ENCODE peak calls at places on chromosome 1, in five cellular contexts. One of them, this sample, is unnamed.

GRCh38 chr1:8871965-8872399 is 6.5 kb downstream of the ENO1 start:
- DNase-seq in A549: no peak
- DNase-seq in fibroblast of pulmonary artery: no peak
- DNase-seq in NAMALWA: no peak
- DNase-seq in activated CD4-positive, alpha-beta T cell treated with anti-CD3 and anti-CD28 coated beads, Interleukin-2, amount 50 U/mL, for 4 hours: no peak
- DNase-seq in this sample: no peak

GRCh38 chr1:68149907-68150306 is 82.4 kb downstream of the WLS start:
- DNase-seq in A549: no peak
- DNase-seq in fibroblast of pulmonary artery: no peak
- DNase-seq in NAMALWA: no peak
- DNase-seq in activated CD4-positive, alpha-beta T cell treated with anti-CD3 and anti-CD28 coated beads, Interleukin-2, amount 50 U/mL, for 4 hours: no peak
- DNase-seq in this sample: no peak

GRCh38 chr1:26602378-26602959 is 72.9 kb downstream of the RPS6KA1 start:
- DNase-seq in A549: peak
- DNase-seq in fibroblast of pulmonary artery: peak
- DNase-seq in NAMALWA: peak
- DNase-seq in activated CD4-positive, alpha-beta T cell treated with anti-CD3 and anti-CD28 coated beads, Interleukin-2, amount 50 U/mL, for 4 hours: no peak
- DNase-seq in this sample: peak

GRCh38 chr1:44947774-44948311 is 38.6 kb downstream of the EIF2B3 start:
- DNase-seq in A549: no peak
- DNase-seq in fibroblast of pulmonary artery: peak
- DNase-seq in NAMALWA: no peak
- DNase-seq in activated CD4-positive, alpha-beta T cell treated with anti-CD3 and anti-CD28 coated beads, Interleukin-2, amount 50 U/mL, for 4 hours: no peak
- DNase-seq in this sample: no peak

GRCh38 chr1:29259802-29260441 is 23.6 kb downstream of the PTPRU start:
- DNase-seq in A549: no peak
- DNase-seq in fibroblast of pulmonary artery: no peak
- DNase-seq in NAMALWA: no peak
- DNase-seq in activated CD4-positive, alpha-beta T cell treated with anti-CD3 and anti-CD28 coated beads, Interleukin-2, amount 50 U/mL, for 4 hours: no peak
- DNase-seq in this sample: no peak

GRCh38 chr1:59186656-59187055 is 110.2 kb upstream of the FGGY start:
- DNase-seq in A549: no peak
- DNase-seq in fibroblast of pulmonary artery: peak
- DNase-seq in NAMALWA: no peak
- DNase-seq in activated CD4-positive, alpha-beta T cell treated with anti-CD3 and anti-CD28 coated beads, Interleukin-2, amount 50 U/mL, for 4 hours: no peak
- DNase-seq in this sample: peak

GRCh38 chr1:87642581-87643129 is 314.0 kb downstream of the LMO4 start:
- DNase-seq in A549: no peak
- DNase-seq in fibroblast of pulmonary artery: peak
- DNase-seq in NAMALWA: no peak
- DNase-seq in activated CD4-positive, alpha-beta T cell treated with anti-CD3 and anti-CD28 coated beads, Interleukin-2, amount 50 U/mL, for 4 hours: no peak
- DNase-seq in this sample: no peak

GRCh38 chr1:172630060-172630818 is 28.7 kb upstream of the FASLG start:
- DNase-seq in A549: peak
- DNase-seq in fibroblast of pulmonary artery: peak
- DNase-seq in NAMALWA: no peak
- DNase-seq in activated CD4-positive, alpha-beta T cell treated with anti-CD3 and anti-CD28 coated beads, Interleukin-2, amount 50 U/mL, for 4 hours: no peak
- DNase-seq in this sample: no peak

GRCh38 chr1:241423541-241424479 is 66.8 kb upstream of the RGS7 start:
- DNase-seq in A549: no peak
- DNase-seq in fibroblast of pulmonary artery: peak
- DNase-seq in NAMALWA: no peak
- DNase-seq in activated CD4-positive, alpha-beta T cell treated with anti-CD3 and anti-CD28 coated beads, Interleukin-2, amount 50 U/mL, for 4 hours: no peak
- DNase-seq in this sample: no peak

GRCh38 chr1:219518168-219518905 is 94.6 kb downstream of the ZC3H11B start:
- DNase-seq in A549: peak
- DNase-seq in fibroblast of pulmonary artery: peak
- DNase-seq in NAMALWA: no peak
- DNase-seq in activated CD4-positive, alpha-beta T cell treated with anti-CD3 and anti-CD28 coated beads, Interleukin-2, amount 50 U/mL, for 4 hours: no peak
- DNase-seq in this sample: peak

GRCh38 chr1:55877440-55878232 is 662.5 kb upstream of the USP24 start:
- DNase-seq in A549: no peak
- DNase-seq in fibroblast of pulmonary artery: no peak
- DNase-seq in NAMALWA: no peak
- DNase-seq in activated CD4-positive, alpha-beta T cell treated with anti-CD3 and anti-CD28 coated beads, Interleukin-2, amount 50 U/mL, for 4 hours: no peak
- DNase-seq in this sample: no peak

GRCh38 chr1:222095606-222096475 is 354.0 kb upstream of the DUSP10 start:
- DNase-seq in A549: peak
- DNase-seq in fibroblast of pulmonary artery: peak
- DNase-seq in NAMALWA: peak
- DNase-seq in activated CD4-positive, alpha-beta T cell treated with anti-CD3 and anti-CD28 coated beads, Interleukin-2, amount 50 U/mL, for 4 hours: peak
- DNase-seq in this sample: no peak

GRCh38 chr1:206668351-206668750 is 16.4 kb upstream of the MAPKAPK2 start:
- DNase-seq in A549: no peak
- DNase-seq in fibroblast of pulmonary artery: no peak
- DNase-seq in NAMALWA: no peak
- DNase-seq in activated CD4-positive, alpha-beta T cell treated with anti-CD3 and anti-CD28 coated beads, Interleukin-2, amount 50 U/mL, for 4 hours: no peak
- DNase-seq in this sample: no peak

GRCh38 chr1:233245191-233245765 is 50.2 kb downstream of the PCNX2 start:
- DNase-seq in A549: no peak
- DNase-seq in fibroblast of pulmonary artery: no peak
- DNase-seq in NAMALWA: no peak
- DNase-seq in activated CD4-positive, alpha-beta T cell treated with anti-CD3 and anti-CD28 coated beads, Interleukin-2, amount 50 U/mL, for 4 hours: no peak
- DNase-seq in this sample: no peak

GRCh38 chr1:7826363-7826762 is 26.5 kb downstream of the UTS2 start:
- DNase-seq in A549: no peak
- DNase-seq in fibroblast of pulmonary artery: no peak
- DNase-seq in NAMALWA: no peak
- DNase-seq in activated CD4-positive, alpha-beta T cell treated with anti-CD3 and anti-CD28 coated beads, Interleukin-2, amount 50 U/mL, for 4 hours: no peak
- DNase-seq in this sample: no peak

GRCh38 chr1:229753764-229754553 is 127.9 kb downstream of the URB2 start:
- DNase-seq in A549: no peak
- DNase-seq in fibroblast of pulmonary artery: no peak
- DNase-seq in NAMALWA: no peak
- DNase-seq in activated CD4-positive, alpha-beta T cell treated with anti-CD3 and anti-CD28 coated beads, Interleukin-2, amount 50 U/mL, for 4 hours: no peak
- DNase-seq in this sample: no peak

GRCh38 chr1:11456970-11457369 is 22.0 kb upstream of the DISP3 start:
- DNase-seq in A549: no peak
- DNase-seq in fibroblast of pulmonary artery: no peak
- DNase-seq in NAMALWA: no peak
- DNase-seq in activated CD4-positive, alpha-beta T cell treated with anti-CD3 and anti-CD28 coated beads, Interleukin-2, amount 50 U/mL, for 4 hours: no peak
- DNase-seq in this sample: no peak

GRCh38 chr1:96715482-96715881 is 6.1 kb upstream of the PTBP2 start:
- DNase-seq in A549: no peak
- DNase-seq in fibroblast of pulmonary artery: no peak
- DNase-seq in NAMALWA: no peak
- DNase-seq in activated CD4-positive, alpha-beta T cell treated with anti-CD3 and anti-CD28 coated beads, Interleukin-2, amount 50 U/mL, for 4 hours: no peak
- DNase-seq in this sample: no peak

GRCh38 chr1:16340673-16341072 is 11.6 kb downstream of the FBXO42 start:
- DNase-seq in A549: no peak
- DNase-seq in fibroblast of pulmonary artery: no peak
- DNase-seq in NAMALWA: no peak
- DNase-seq in activated CD4-positive, alpha-beta T cell treated with anti-CD3 and anti-CD28 coated beads, Interleukin-2, amount 50 U/mL, for 4 hours: no peak
- DNase-seq in this sample: no peak

GRCh38 chr1:39623053-39623452 is 16.4 kb downstream of the HEYL start:
- DNase-seq in A549: no peak
- DNase-seq in fibroblast of pulmonary artery: no peak
- DNase-seq in NAMALWA: no peak
- DNase-seq in activated CD4-positive, alpha-beta T cell treated with anti-CD3 and anti-CD28 coated beads, Interleukin-2, amount 50 U/mL, for 4 hours: no peak
- DNase-seq in this sample: no peak

This sample was measured in fibroblast of the conjunctiva.